ENCODE peak calls at places on chromosomes 13 and 19, in nine cellular contexts. R, G, P, W, Y, C, M, O and D are unnamed samples.

GRCh38 chr19:7622933-7623685 is 6.2 kb downstream of the XAB2 start:
- DNase-seq in R (no peak), G (no peak), P (no peak), W (no peak), Y (no peak), C (no peak), M (no peak), O (no peak), D (no peak)

GRCh38 chr19:30704716-30705115 is 332.5 kb downstream of the ZNF536 start:
- DNase-seq in R (no peak), G (no peak), P (no peak), W (no peak), Y (no peak), C (no peak), M (no peak), O (no peak), D (no peak)

GRCh38 chr19:55156202-55157063 is 1.1 kb downstream of the TNNI3 start:
- DNase-seq in R (no peak), G (peak), P (peak), W (no peak), Y (peak), C (peak), M (peak), O (peak), D (no peak)

GRCh38 chr19:32200312-32201038 is 144.9 kb upstream of the ZNF507 start:
- DNase-seq in R (no peak), G (no peak), P (no peak), W (no peak), Y (peak), C (no peak), M (no peak), O (no peak), D (no peak)

GRCh38 chr19:1766800-1767352 is 13.6 kb downstream of the ONECUT3 start:
- DNase-seq in R (no peak), G (no peak), P (no peak), W (no peak), Y (no peak), C (no peak), M (no peak), O (no peak), D (no peak)

GRCh38 chr13:91544723-91545122 is 146.3 kb downstream of the GPC5 start:
- DNase-seq in R (no peak), G (no peak), P (no peak), W (no peak), Y (no peak), C (no peak), M (no peak), O (no peak), D (no peak)

GRCh38 chr19:10295305-10295846 is 5.6 kb downstream of the ICAM5 start:
- DNase-seq in R (no peak), G (peak), P (no peak), W (no peak), Y (no peak), C (no peak), M (no peak), O (no peak), D (no peak)

GRCh38 chr13:102777716-102778115 is 4.1 kb upstream of the TEX30 start:
- DNase-seq in R (no peak), G (no peak), P (no peak), W (peak), Y (no peak), C (no peak), M (no peak), O (no peak), D (no peak)

GRCh38 chr13:26328326-26328725 is 74.4 kb downstream of the CDK8 start:
- DNase-seq in R (no peak), G (no peak), P (no peak), W (no peak), Y (no peak), C (no peak), M (no peak), O (no peak), D (no peak)

GRCh38 chr19:2084993-2085720 is 11.0 kb downstream of the MOB3A start:
- DNase-seq in R (no peak), G (peak), P (peak), W (no peak), Y (peak), C (no peak), M (peak), O (peak), D (no peak)

DNA sequence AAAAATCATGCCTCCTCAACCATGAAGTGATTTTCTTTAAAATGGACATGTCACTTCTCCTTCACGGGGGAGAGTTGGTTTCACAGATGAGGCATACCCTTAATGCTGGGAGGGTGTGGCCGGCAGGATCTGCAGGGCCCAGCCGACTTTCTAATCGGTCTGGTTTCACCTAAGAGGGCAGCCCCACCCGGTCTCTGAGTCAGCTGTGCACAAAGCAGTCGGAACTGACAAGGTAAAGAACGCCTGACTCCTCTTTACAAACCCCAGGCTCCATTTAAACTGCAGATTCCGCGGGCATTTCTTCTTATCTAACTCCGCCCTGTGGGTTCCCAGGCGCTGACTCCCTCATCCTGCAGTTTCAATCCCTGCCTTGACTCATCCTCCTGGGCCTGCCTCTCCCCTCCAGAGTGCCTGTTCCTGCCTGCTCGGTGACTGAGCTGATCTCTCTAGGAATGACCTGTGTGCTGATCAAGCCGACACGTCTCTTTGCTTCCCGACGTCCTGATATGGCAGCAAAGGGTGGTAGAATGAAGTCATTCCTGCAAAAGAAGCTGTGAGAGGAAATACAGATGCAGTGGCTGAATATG is 63.4 kb downstream of the EFNB2 start:
- DNase-seq in R (peak), G (peak), P (no peak), W (no peak), Y (peak), C (peak), M (peak), O (peak), D (peak)
- H3K4me3 ChIP-seq in R (no peak), G (no peak), P (no peak), W (no peak), Y (peak), C (peak), M (peak), O (no peak), D (peak)

GRCh38 chr13:47858042-47858677 is 142.9 kb downstream of the SUCLA2 start:
- DNase-seq in R (no peak), G (no peak), P (no peak), W (no peak), Y (no peak), C (no peak), M (no peak), O (no peak), D (no peak)

GRCh38 chr13:47853236-47853635 is 147.8 kb downstream of the SUCLA2 start:
- DNase-seq in R (no peak), G (no peak), P (no peak), W (no peak), Y (no peak), C (no peak), M (no peak), O (no peak), D (peak)

GRCh38 chr13:47862841-47863240 is 138.2 kb downstream of the SUCLA2 start:
- DNase-seq in R (no peak), G (no peak), P (no peak), W (no peak), Y (no peak), C (no peak), M (no peak), O (no peak), D (no peak)

GRCh38 chr13:47858678-47859050 is 142.4 kb downstream of the SUCLA2 start:
- DNase-seq in R (peak), G (no peak), P (no peak), W (peak), Y (no peak), C (no peak), M (peak), O (no peak), D (peak)

GRCh38 chr13:47859129-47859528 is 141.9 kb downstream of the SUCLA2 start:
- DNase-seq in R (no peak), G (no peak), P (no peak), W (no peak), Y (no peak), C (no peak), M (no peak), O (no peak), D (peak)
- TF ChIP-seq CTCF in R (no peak), G (no peak), P (no peak), W (no peak), Y (no peak), C (no peak), M (no peak), O (no peak), D (no peak)

GRCh38 chr19:4597278-4597974 is 37.9 kb upstream of the SEMA6B start:
- DNase-seq in R (no peak), G (no peak), P (no peak), W (peak), Y (no peak), C (no peak), M (no peak), O (no peak), D (no peak)
- H3K4me3 ChIP-seq in R (no peak), G (no peak), P (no peak), W (peak), Y (no peak), C (no peak), M (no peak), O (no peak), D (no peak)

GRCh38 chr19:23686622-23687423 is at the start of gene ZNF675:
- DNase-seq in R (peak), G (peak), P (peak), W (peak), Y (peak), C (peak), M (peak), O (peak), D (peak)
- TF ChIP-seq CTCF in R (no peak), G (no peak), P (no peak), W (no peak), Y (no peak), C (no peak), M (no peak), O (no peak), D (peak)

GRCh38 chr19:52171321-52172169 is at the start of gene ZNF836:
- DNase-seq in R (no peak), G (peak), P (peak), W (peak), Y (peak), C (no peak), M (peak), O (peak), D (peak)

GRCh38 chr19:52170304-52170703 is 1.1 kb downstream of the ZNF836 start:
- DNase-seq in R (no peak), G (no peak), P (no peak), W (no peak), Y (no peak), C (no peak), M (no peak), O (no peak), D (no peak)

GRCh38 chr19:52170863-52171320 is 529 bp downstream of the ZNF836 start:
- DNase-seq in R (no peak), G (peak), P (peak), W (peak), Y (peak), C (no peak), M (no peak), O (peak), D (no peak)

GRCh38 chr19:52176574-52176973 is 5.2 kb upstream of the ZNF836 start:
- DNase-seq in R (no peak), G (no peak), P (no peak), W (no peak), Y (no peak), C (no peak), M (no peak), O (no peak), D (no peak)

DNA sequence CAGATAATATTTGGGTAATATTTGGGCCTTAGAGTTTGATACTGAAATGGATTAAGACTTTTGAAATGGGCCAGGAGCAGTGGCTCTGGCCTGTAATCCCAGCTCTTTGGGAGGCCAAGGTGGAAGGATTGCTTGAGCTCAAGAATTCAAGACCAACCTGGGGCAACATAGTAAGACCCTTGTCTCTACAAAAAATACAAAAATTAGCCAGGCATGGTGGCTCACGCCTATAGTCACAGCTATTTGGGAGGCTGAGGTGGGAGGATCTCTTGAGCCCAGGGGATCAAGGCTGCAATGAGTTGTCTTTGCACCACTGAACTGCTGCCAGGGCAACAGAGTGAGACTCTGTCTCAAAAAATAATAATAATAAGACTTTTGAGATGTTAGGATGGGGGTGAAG is 926 bp upstream of the ZNF836 start:
- DNase-seq in R (no peak), G (no peak), P (no peak), W (no peak), Y (no peak), C (no peak), M (no peak), O (no peak), D (no peak)
- H3K4me3 ChIP-seq in R (no peak), G (no peak), P (no peak), W (peak), Y (no peak), C (no peak), M (no peak), O (no peak), D (no peak)

GRCh38 chr13:20136781-20137703 is 23.8 kb downstream of the GJA3 start:
- DNase-seq in R (no peak), G (peak), P (peak), W (peak), Y (no peak), C (no peak), M (peak), O (no peak), D (no peak)
- TF ChIP-seq CTCF in R (peak), G (no peak), P (no peak), W (peak), Y (peak), C (peak), M (peak), O (peak), D (peak)

DNA sequence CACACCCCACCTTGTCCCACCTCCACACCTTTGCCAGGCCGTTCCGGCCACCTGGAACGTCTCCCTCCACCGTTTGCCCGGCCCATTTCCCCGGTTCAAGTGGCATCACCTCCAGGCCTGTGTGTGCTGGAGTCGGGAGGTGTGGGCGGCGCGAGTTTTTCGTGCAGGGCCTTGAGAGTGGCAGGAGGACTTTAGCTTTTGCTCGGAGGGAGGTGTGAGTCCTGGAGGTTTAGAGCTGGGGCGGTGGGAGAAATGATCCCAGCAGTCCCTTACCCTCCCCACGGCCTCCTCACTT is 4.3 kb upstream of the PALM start:
- DNase-seq in R (no peak), G (no peak), P (no peak), W (no peak), Y (no peak), C (no peak), M (no peak), O (no peak), D (no peak)
- H3K4me3 ChIP-seq in R (no peak), G (peak), P (no peak), W (no peak), Y (no peak), C (peak), M (no peak), O (no peak), D (no peak)

GRCh38 chr13:67075239-67075638 is 154.9 kb downstream of the PCDH9 start:
- DNase-seq in R (no peak), G (no peak), P (no peak), W (no peak), Y (no peak), C (no peak), M (peak), O (no peak), D (peak)
- TF ChIP-seq CTCF in R (no peak), G (no peak), P (no peak), W (no peak), Y (peak), C (no peak), M (peak), O (no peak), D (peak)

GRCh38 chr13:99965329-99966000 is 6.1 kb downstream of the ZIC5 start:
- DNase-seq in R (no peak), G (peak), P (no peak), W (no peak), Y (no peak), C (no peak), M (no peak), O (no peak), D (no peak)
- H3K4me3 ChIP-seq in R (no peak), G (no peak), P (no peak), W (no peak), Y (no peak), C (no peak), M (no peak), O (no peak), D (peak)